ENCODE peak calls at places on chromosomes 5 and 9, in nine cellular contexts. T is RWPE1, Y is T-helper 2 cell, V is GM12891, H is anterior cingulate cortex, L is tibial artery, Q is amygdala, R is M059J, U is lung microvascular endothelial cell. G is an unnamed sample.

GRCh38 chr5:118326496-118327045 is 661.8 kb downstream of the DTWD2 start:
- DNase-seq in U (no peak), H (no peak), V (no peak), L (no peak), T (no peak), Q (no peak), R (no peak), Y (no peak), G (no peak)

GRCh38 chr9:112618385-112619001 is 99.4 kb downstream of the INIP start:
- DNase-seq in T (no peak), Y (no peak), V (no peak), U (no peak), L (no peak), Q (no peak), R (no peak), H (no peak), G (no peak)

GRCh38 chr9:121763561-121764370 is 112.3 kb downstream of the DAB2IP start:
- DNase-seq in R (peak; percentile 27), V (no peak), Y (no peak), Q (no peak), H (no peak), L (no peak), U (no peak), T (no peak), G (no peak)

GRCh38 chr9:93820667-93821306 is 134.4 kb downstream of the BARX1 start:
- DNase-seq in Y (no peak), V (no peak), T (no peak), L (no peak), R (peak; percentile 7), H (no peak), U (no peak), Q (no peak), G (no peak)

GRCh38 chr9:123834907-123835562 is 94.9 kb downstream of the DENND1A start:
- DNase-seq in R (peak; percentile 75), V (peak; percentile 5), H (no peak), L (no peak), T (no peak), U (peak; percentile 74), Q (no peak), Y (no peak), G (peak; percentile 26)

GRCh38 chr5:75660678-75661465 is 49.6 kb downstream of the ANKDD1B start:
- DNase-seq in T (no peak), L (no peak), H (no peak), Y (no peak), R (no peak), V (no peak), Q (no peak), U (no peak), G (no peak)

GRCh38 chr9:71929223-71929622 is 17.8 kb downstream of the C9orf85 start:
- DNase-seq in T (peak; percentile 64), Q (no peak), R (peak; percentile 34), U (no peak), V (no peak), L (no peak), Y (no peak), H (no peak), G (no peak)

GRCh38 chr5:169160405-169160901 is 140.5 kb downstream of the SLIT3 start:
- DNase-seq in U (no peak), L (peak; percentile 61), V (no peak), H (no peak), R (peak; percentile 62), Y (no peak), Q (no peak), T (no peak), G (no peak)

GRCh38 chr9:96777539-96777864 is 385 bp downstream of the ZNF510 start:
- DNase-seq in H (no peak), U (no peak), Q (no peak), R (no peak), Y (no peak), L (no peak), V (no peak), T (peak; percentile 18), G (no peak)

GRCh38 chr9:131575121-131575640 is 29.9 kb downstream of the PRRT1B start:
- DNase-seq in L (no peak), R (no peak), U (no peak), H (no peak), T (no peak), Y (no peak), Q (no peak), V (no peak), G (no peak)

GRCh38 chr9:113131689-113132151 is 19.1 kb upstream of the SLC31A2 start:
- DNase-seq in V (no peak), U (peak; percentile 31), L (no peak), T (peak; percentile 41), Y (no peak), Q (no peak), R (peak; percentile 48), H (no peak), G (no peak)

GRCh38 chr5:39652036-39652435 is 227.3 kb upstream of the DAB2 start:
- DNase-seq in L (no peak), T (no peak), V (no peak), R (no peak), Q (no peak), U (no peak), Y (no peak), H (no peak), G (no peak)

GRCh38 chr5:107108111-107108510 is 562.6 kb downstream of the EFNA5 start:
- DNase-seq in T (no peak), V (no peak), U (no peak), Q (no peak), L (no peak), R (no peak), H (no peak), Y (no peak), G (no peak)

GRCh38 chr9:133505901-133506652 is 18.7 kb downstream of the MYMK start:
- DNase-seq in Y (no peak), T (no peak), H (no peak), U (no peak), Q (no peak), L (peak; percentile 74), R (peak; percentile 26), V (no peak), G (no peak)

GRCh38 chr5:96752341-96753016 is 55.3 kb downstream of the ERAP1 start:
- DNase-seq in Y (peak; percentile 35), Q (no peak), T (peak; percentile 66), U (peak; percentile 80), V (no peak), R (peak; percentile 68), L (no peak), H (no peak), G (peak; percentile 30)

GRCh38 chr9:112112519-112112918 is 62.6 kb downstream of the SUSD1 start:
- DNase-seq in T (peak; percentile 90), V (no peak), U (peak; percentile 44), H (no peak), Y (no peak), L (no peak), Q (no peak), R (peak; percentile 98), G (no peak)

GRCh38 chr5:35922468-35922867 is 16.0 kb downstream of the CAPSL start:
- DNase-seq in H (no peak), Y (no peak), Q (no peak), R (peak; percentile 26), T (no peak), V (no peak), U (no peak), L (no peak), G (no peak)

GRCh38 chr5:12323637-12324229 is 419.5 kb upstream of the CTNND2 start:
- DNase-seq in U (no peak), T (no peak), R (no peak), H (no peak), V (no peak), Y (no peak), L (no peak), Q (no peak), G (no peak)

GRCh38 chr5:95124101-95124500 is 160.8 kb downstream of the MCTP1 start:
- DNase-seq in U (no peak), Q (no peak), R (no peak), L (no peak), T (no peak), V (no peak), H (no peak), Y (no peak), G (no peak)

GRCh38 chr5:9976621-9977020 is 273.1 kb downstream of the ATPSCKMT start:
- DNase-seq in R (no peak), L (no peak), Q (no peak), Y (no peak), V (no peak), U (no peak), H (no peak), T (no peak), G (no peak)

GRCh38 chr5:95384485-95385213 is 6.5 kb upstream of the FAM81B start:
- DNase-seq in Q (no peak), R (no peak), L (no peak), U (no peak), H (no peak), T (no peak), Y (no peak), V (no peak), G (no peak)

GRCh38 chr9:122051401-122052346 is 41.4 kb downstream of the TTLL11 start:
- DNase-seq in U (no peak), R (peak; percentile 25), V (no peak), Q (no peak), L (no peak), Y (peak; percentile 2), H (no peak), T (no peak), G (peak; percentile 23)

GRCh38 chr5:83035373-83036170 is 41.6 kb downstream of the TMEM167A start:
- DNase-seq in R (no peak), H (peak; percentile 86), Q (peak; percentile 60), Y (no peak), U (no peak), V (no peak), T (no peak), L (no peak), G (no peak)

GRCh38 chr5:90518666-90519065 is 10.7 kb downstream of the LYSMD3 start:
- DNase-seq in R (no peak), T (peak; percentile 36), V (no peak), Y (no peak), Q (no peak), H (no peak), L (no peak), U (peak; percentile 39), G (no peak)

GRCh38 chr9:27150758-27151431 is 41.9 kb downstream of the TEK start:
- DNase-seq in R (no peak), Y (no peak), U (peak; percentile 79), Q (no peak), V (no peak), T (no peak), L (no peak), H (no peak), G (no peak)

GRCh38 chr5:122400961-122401360 is 88.9 kb downstream of the SNCAIP start:
- DNase-seq in V (no peak), U (no peak), L (no peak), T (no peak), Q (no peak), Y (no peak), R (no peak), H (no peak), G (no peak)

GRCh38 chr5:176716320-176716719 is 69.0 kb downstream of the TSPAN17 start:
- DNase-seq in T (peak; percentile 82), H (peak; percentile 31), U (peak; percentile 23), V (no peak), Y (no peak), L (no peak), Q (no peak), R (peak; percentile 85), G (no peak)

GRCh38 chr5:98110270-98110669 is 663.2 kb upstream of the RGMB start:
- DNase-seq in H (no peak), R (peak; percentile 37), V (no peak), L (no peak), Y (no peak), T (peak; percentile 83), U (no peak), Q (no peak), G (no peak)

GRCh38 chr5:157303667-157304327 is 37.9 kb downstream of the CYFIP2 start:
- DNase-seq in H (no peak), V (no peak), Q (no peak), R (no peak), Y (peak; percentile 18), T (no peak), L (no peak), U (no peak), G (no peak)

GRCh38 chr9:121700165-121700830 is 48.9 kb downstream of the DAB2IP start:
- DNase-seq in Q (no peak), V (no peak), L (peak; percentile 61), R (peak; percentile 43), U (peak; percentile 60), H (peak; percentile 63), Y (peak; percentile 29), T (peak; percentile 98), G (no peak)

GRCh38 chr9:87020169-87020935 is 73.0 kb upstream of the GAS1 start:
- DNase-seq in L (no peak), Y (no peak), U (no peak), V (no peak), Q (no peak), H (no peak), T (no peak), R (no peak), G (no peak)